ENCODE peak calls at places on chromosomes 4 and X, in ten cellular contexts. E, J, R, F, T, A, U, N, G and B are unnamed samples. For H3K4me1, the result is how much of the 10 kb centered on the place peaks cover.

GRCh38 chr4:72118017-72118416 is 86.2 kb downstream of the NPFFR2 start:
- DNase-seq in E (no peak), J (no peak), R (no peak), F (no peak), T (no peak), A (no peak), U (no peak), N (no peak), G (no peak), B (no peak)

GRCh38 chr4:84680956-84681355 is 98.0 kb downstream of the CDS1 start:
- DNase-seq in E (no peak), J (no peak), R (no peak), F (no peak), T (no peak), A (no peak), U (no peak), N (no peak), G (no peak), B (no peak)

GRCh38 chr4:6325791-6326290 is 56.2 kb downstream of the WFS1 start:
- DNase-seq in E (no peak), J (no peak), R (no peak), F (no peak), T (no peak), A (no peak), U (no peak), N (no peak), G (no peak), B (no peak)

GRCh38 chr4:71187399-71188196 is 151.2 kb upstream of the SLC4A4 start:
- DNase-seq in E (no peak), J (peak), R (no peak), F (peak), T (peak), A (no peak), U (no peak), N (peak), G (peak), B (no peak)

GRCh38 chr4:38860788-38861424 is 4.3 kb upstream of the TLR6 start:
- DNase-seq in E (no peak), J (no peak), R (no peak), F (peak), T (no peak), A (peak), U (no peak), N (peak), G (peak), B (no peak)

GRCh38 chr4:139851639-139852038 is 186.0 kb downstream of the MGST2 start:
- DNase-seq in E (no peak), J (no peak), R (no peak), F (no peak), T (no peak), A (no peak), U (no peak), N (no peak), G (no peak), B (no peak)

GRCh38 chr4:148154769-148155168 is 287.4 kb downstream of the NR3C2 start:
- DNase-seq in E (no peak), J (no peak), R (no peak), F (no peak), T (no peak), A (no peak), U (no peak), N (no peak), G (no peak), B (no peak)

GRCh38 chrX:20461576-20461975 is 194.9 kb upstream of the RPS6KA3 start:
- DNase-seq in E (no peak), J (no peak), R (no peak), F (peak), T (no peak), A (no peak), U (no peak), N (no peak), G (no peak), B (no peak)

GRCh38 chr4:76589872-76590846 is 155.1 kb downstream of the SHROOM3 start:
- DNase-seq in E (no peak), J (peak), R (no peak), F (peak), T (no peak), A (peak), U (no peak), N (peak), G (peak), B (no peak)

GRCh38 chr4:83139514-83140156 is 25.1 kb upstream of the PLAC8 start:
- DNase-seq in E (no peak), J (no peak), R (no peak), F (no peak), T (no peak), A (no peak), U (no peak), N (no peak), G (peak), B (no peak)

GRCh38 chrX:154486396-154487207 is at the start of gene UBL4A:
- DNase-seq in E (peak), J (peak), R (peak), F (peak), T (no peak), A (peak), U (no peak), N (peak), G (peak), B (no peak)

GRCh38 chr4:10611673-10612072 is 72.9 kb downstream of the CLNK start:
- DNase-seq in E (no peak), J (no peak), R (no peak), F (peak), T (no peak), A (peak), U (no peak), N (no peak), G (no peak), B (no peak)

GRCh38 chrX:48864210-48864609 is 28.8 kb upstream of the PCSK1N start:
- DNase-seq in E (no peak), J (no peak), R (no peak), F (peak), T (no peak), A (no peak), U (no peak), N (no peak), G (no peak), B (no peak)

GRCh38 chr4:76723373-76723772 is 174.6 kb downstream of the SOWAHB start:
- DNase-seq in E (no peak), J (no peak), R (no peak), F (peak), T (no peak), A (no peak), U (no peak), N (no peak), G (no peak), B (no peak)

GRCh38 chr4:78551420-78552351 is at the start of gene ANXA3:
- DNase-seq in E (no peak), J (peak), R (no peak), F (no peak), T (peak), A (no peak), U (no peak), N (peak), G (peak), B (no peak)

GRCh38 chr4:188911199-188911598 is 772.0 kb downstream of the TRIML1 start:
- DNase-seq in E (no peak), J (no peak), R (no peak), F (no peak), T (no peak), A (no peak), U (no peak), N (no peak), G (no peak), B (no peak)

GRCh38 chr4:98566491-98567008 is 91.9 kb downstream of the TSPAN5 start:
- DNase-seq in E (no peak), J (no peak), R (no peak), F (peak), T (no peak), A (no peak), U (no peak), N (no peak), G (no peak), B (no peak)

GRCh38 chrX:7987160-7987992 is 60.2 kb upstream of the PNPLA4 start:
- DNase-seq in E (no peak), J (no peak), R (no peak), F (peak), T (no peak), A (no peak), U (no peak), N (no peak), G (no peak), B (no peak)

GRCh38 chr4:184825394-184826314 is at the start of gene ACSL1:
- DNase-seq in E (peak), J (peak), R (peak), F (peak), T (peak), A (peak), U (peak), N (peak), G (peak), B (peak)

GRCh38 chr4:21790437-21791029 is 158.0 kb downstream of the KCNIP4 start:
- DNase-seq in E (no peak), J (no peak), R (no peak), F (peak), T (no peak), A (no peak), U (no peak), N (no peak), G (no peak), B (no peak)

GRCh38 chr4:152724494-152724893 is 44.7 kb upstream of the TMEM154 start:
- DNase-seq in E (no peak), J (no peak), R (no peak), F (no peak), T (no peak), A (no peak), U (no peak), N (no peak), G (no peak), B (no peak)

GRCh38 chr4:27917381-27917780 is 1056.7 kb downstream of the STIM2 start:
- DNase-seq in E (no peak), J (no peak), R (no peak), F (no peak), T (no peak), A (no peak), U (no peak), N (no peak), G (no peak), B (no peak)

GRCh38 chr4:92236907-92237306 is 66.9 kb upstream of the GRID2 start:
- DNase-seq in E (no peak), J (no peak), R (no peak), F (peak), T (no peak), A (no peak), U (no peak), N (no peak), G (no peak), B (no peak)
- H3K27ac ChIP-seq in E (no peak), J (no peak), R (no peak), F (no peak), T (no peak), A (no peak), U (no peak), N (no peak), G (no peak), B (no peak)

DNA sequence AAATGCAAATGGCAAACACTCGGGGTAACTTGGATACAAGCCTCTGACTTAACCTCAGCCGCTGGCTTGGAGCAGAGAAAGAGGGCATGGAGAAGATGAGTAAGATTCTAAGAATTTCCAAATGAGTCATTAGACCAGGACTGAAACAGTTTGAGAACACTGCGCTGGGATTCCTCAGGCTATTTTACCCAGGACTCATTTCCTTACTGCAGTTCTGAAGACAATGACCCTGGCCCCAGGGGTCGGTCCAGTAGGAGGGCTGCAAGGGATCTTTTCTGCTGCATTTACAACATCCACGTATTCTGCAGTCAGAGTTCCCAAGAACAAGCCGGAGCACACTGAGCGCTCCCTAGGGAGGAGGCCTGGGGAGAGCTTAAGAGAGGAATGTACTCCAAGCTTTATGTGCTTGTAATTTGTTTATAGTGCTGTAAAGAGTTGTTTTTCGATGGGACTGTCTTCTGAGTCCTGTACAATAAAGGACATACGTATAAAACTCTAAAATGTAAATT is 27.3 kb upstream of the SORBS2 start:
- DNase-seq in E (peak), J (no peak), R (no peak), F (peak), T (no peak), A (peak), U (no peak), N (peak), G (peak), B (no peak)
- H3K4me1 ChIP-seq in E (under half), J (under half), R (under half), F (under half), T (under half), A (under half), U (under half), N (under half), G (under half), B (under half)

GRCh38 chrX:53681661-53682060 is 4.9 kb downstream of the HUWE1 start:
- DNase-seq in E (no peak), J (no peak), R (no peak), F (peak), T (no peak), A (no peak), U (no peak), N (no peak), G (no peak), B (no peak)

GRCh38 chrX:53684415-53685192 is 1.9 kb downstream of the HUWE1 start:
- DNase-seq in E (no peak), J (peak), R (no peak), F (no peak), T (no peak), A (no peak), U (no peak), N (no peak), G (no peak), B (no peak)

GRCh38 chrX:53685711-53686110 is 808 bp downstream of the HUWE1 start:
- DNase-seq in E (no peak), J (no peak), R (no peak), F (peak), T (no peak), A (no peak), U (no peak), N (no peak), G (no peak), B (no peak)

GRCh38 chrX:53682885-53683555 is 3.5 kb downstream of the HUWE1 start:
- DNase-seq in E (no peak), J (no peak), R (peak), F (peak), T (no peak), A (peak), U (no peak), N (peak), G (peak), B (no peak)

DNA sequence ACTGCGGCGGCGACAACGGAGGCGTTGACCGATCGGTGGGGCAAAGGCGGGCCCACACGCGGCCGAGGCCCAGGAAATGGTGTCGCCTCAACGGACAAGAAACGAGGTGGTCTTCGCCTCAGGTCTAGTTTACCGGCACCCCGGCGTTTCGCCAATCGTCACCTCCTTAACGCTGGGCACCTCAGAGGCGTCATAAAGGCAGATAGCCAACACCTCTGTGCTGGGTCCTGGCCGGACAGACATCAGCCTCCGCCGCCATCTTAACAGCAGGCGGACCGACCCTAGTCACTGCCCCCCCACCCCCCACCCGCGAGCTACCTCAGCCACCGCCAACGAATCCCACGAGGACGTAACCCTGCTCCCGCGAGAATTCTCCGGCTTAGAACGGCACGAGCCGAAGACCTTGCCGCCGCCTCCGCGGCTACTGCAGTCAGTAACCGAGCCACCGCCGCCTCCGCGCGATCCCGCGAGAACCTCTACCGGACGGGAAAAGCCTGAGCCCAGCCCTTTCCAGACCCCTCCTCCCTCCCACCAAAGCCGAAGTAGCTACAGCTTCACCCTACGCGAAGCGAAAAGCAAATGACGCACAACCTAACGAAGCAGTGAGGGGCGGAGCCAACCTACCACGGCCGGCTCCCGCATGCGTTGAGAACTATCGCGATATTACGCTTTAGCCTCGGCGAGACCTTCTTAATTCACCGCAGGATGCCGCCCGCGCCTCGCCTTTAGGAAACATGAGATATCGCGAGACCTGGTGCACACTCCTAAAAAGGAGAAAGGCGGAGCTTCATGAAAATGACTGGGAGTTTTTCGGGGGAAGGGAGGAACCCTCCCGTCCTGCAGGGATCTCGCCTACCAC is 2.7 kb downstream of the HUWE1 start:
- DNase-seq in E (peak), J (peak), R (peak), F (peak), T (peak), A (peak), U (peak), N (peak), G (peak), B (peak)
- TF ChIP-seq POLR2A in E (peak), J (peak), R (peak), F (peak), T (peak), A (peak), U (peak), N (peak), G (peak), B (peak)

GRCh38 chr4:112270643-112271484 is 14.8 kb downstream of the TIFA start:
- DNase-seq in E (no peak), J (no peak), R (no peak), F (peak), T (no peak), A (no peak), U (no peak), N (no peak), G (no peak), B (no peak)

GRCh38 chr4:112276113-112276512 is 9.6 kb downstream of the TIFA start:
- DNase-seq in E (no peak), J (no peak), R (no peak), F (no peak), T (no peak), A (no peak), U (no peak), N (no peak), G (no peak), B (no peak)

GRCh38 chr4:112270051-112270450 is 15.7 kb downstream of the TIFA start:
- DNase-seq in E (no peak), J (no peak), R (no peak), F (no peak), T (no peak), A (no peak), U (no peak), N (no peak), G (no peak), B (no peak)

GRCh38 chr4:112274959-112275358 is 10.7 kb downstream of the TIFA start:
- DNase-seq in E (no peak), J (no peak), R (no peak), F (no peak), T (no peak), A (no peak), U (no peak), N (no peak), G (no peak), B (no peak)

GRCh38 chr4:112272292-112272691 is 13.4 kb downstream of the TIFA start:
- DNase-seq in E (no peak), J (no peak), R (no peak), F (no peak), T (no peak), A (no peak), U (no peak), N (no peak), G (no peak), B (no peak)
- H3K27ac ChIP-seq in E (no peak), J (no peak), R (no peak), F (peak), T (no peak), A (no peak), U (no peak), N (no peak), G (no peak), B (no peak)